ENCODE peak calls at places on chromosome 17, in six cellular contexts. K is fibroblast of mammary gland; W is fibroblast of pulmonary artery; G is stimulated activated CD8-positive, alpha-beta memory T cell treated with anti-CD3 and anti-CD28 coated beads, Interleukin-7, amount 100 ng/mL, for 1 hour; X is stimulated activated naive CD8-positive, alpha-beta T cell treated with anti-CD3 and anti-CD28 coated beads, Interleukin-15, Interleukin-2, amounts not matched to agents 100 U/mL and 50 U/mL, for 24 hours; N is activated CD8-positive, alpha-beta memory T cell treated with anti-CD3 and anti-CD28 coated beads for 1 hour. J is an unnamed sample.

GRCh38 chr17:80832888-80833583 is 158.6 kb upstream of the CHMP6 start:
- DNase-seq in N (peak), X (peak), K (peak), G (peak), W (peak), J (peak)

GRCh38 chr17:10021239-10021638 is 116.2 kb upstream of the RCVRN start:
- DNase-seq in W (no peak), X (no peak), K (peak), N (no peak), G (no peak), J (no peak)

GRCh38 chr17:66948061-66948750 is 16.3 kb upstream of the CACNG4 start:
- DNase-seq in N (no peak), W (no peak), K (no peak), G (no peak), X (no peak), J (no peak)

GRCh38 chr17:28282596-28282995 is 36.4 kb upstream of the TMEM97 start:
- DNase-seq in G (no peak), W (peak), K (peak), X (no peak), N (no peak), J (no peak)

GRCh38 chr17:12053552-12053951 is 32.9 kb downstream of the MAP2K4 start:
- DNase-seq in W (no peak), X (no peak), N (no peak), G (no peak), K (no peak), J (peak)

GRCh38 chr17:44828919-44829557 is 1.0 kb downstream of the GJC1 start:
- DNase-seq in K (peak), W (peak), N (no peak), G (no peak), X (peak), J (peak)

GRCh38 chr17:83193336-83194188 is 114.2 kb downstream of the METRNL start:
- DNase-seq in X (no peak), G (no peak), K (peak), W (no peak), N (no peak), J (no peak)

GRCh38 chr17:51091635-51092034 is 29.0 kb downstream of the SPAG9 start:
- DNase-seq in N (no peak), W (no peak), X (no peak), K (no peak), G (no peak), J (no peak)

GRCh38 chr17:57619061-57619937 is 125.8 kb downstream of the CCDC182 start:
- DNase-seq in X (no peak), W (peak), K (peak), G (no peak), N (no peak), J (no peak)

GRCh38 chr17:81228420-81228819 is 5.7 kb upstream of the CEP131 start:
- DNase-seq in N (no peak), K (no peak), X (no peak), W (no peak), G (no peak), J (no peak)

GRCh38 chr17:64357191-64357981 is 33.3 kb downstream of the PECAM1 start:
- DNase-seq in X (no peak), N (no peak), W (peak), K (peak), G (no peak), J (no peak)

GRCh38 chr17:53090770-53091169 is 732.0 kb upstream of the KIF2B start:
- DNase-seq in K (no peak), G (no peak), X (no peak), W (no peak), N (no peak), J (no peak)